ENCODE peak calls at places on chromosome 21, in four cellular contexts. V is IMR-90, S is mesendoderm, C is H1. J is an unnamed sample.

GRCh38 chr21:35840197-35840799 is 220.0 kb downstream of the SETD4 start:
- DNase-seq in V (peak), S (peak), C (no peak), J (no peak)

GRCh38 chr21:36773111-36773510 is 74.2 kb downstream of the SIM2 start:
- DNase-seq in V (peak), S (no peak), C (no peak), J (no peak)

GRCh38 chr21:36663033-36663855 is 35.7 kb upstream of the SIM2 start:
- DNase-seq in V (peak), S (no peak), C (no peak), J (no peak)

GRCh38 chr21:31132574-31133242 is 94.4 kb upstream of the KRTAP19-8 start:
- DNase-seq in V (peak), S (no peak), C (no peak), J (no peak)

GRCh38 chr21:24994717-24995116 is 612.6 kb downstream of the MRPL39 start:
- DNase-seq in V (no peak), S (no peak), C (no peak), J (no peak)

GRCh38 chr21:37269481-37269880 is 2.3 kb upstream of the VPS26C start:
- DNase-seq in V (no peak), S (no peak), C (no peak), J (no peak)

GRCh38 chr21:24514081-24514733 is 1093.1 kb downstream of the MRPL39 start:
- DNase-seq in V (peak), S (no peak), C (no peak), J (no peak)

GRCh38 chr21:25092441-25093011 is 514.8 kb downstream of the MRPL39 start:
- DNase-seq in V (no peak), S (no peak), C (no peak), J (no peak)

GRCh38 chr21:28943631-28944030 is 49.0 kb downstream of the LTN1 start:
- DNase-seq in V (peak), S (no peak), C (no peak), J (no peak)

GRCh38 chr21:34651642-34652041 is 17.2 kb upstream of the CLIC6 start:
- DNase-seq in V (no peak), S (no peak), C (no peak), J (no peak)

GRCh38 chr21:35226960-35227741 is 178.0 kb upstream of the RUNX1 start:
- DNase-seq in V (no peak), S (no peak), C (no peak), J (no peak)

GRCh38 chr21:33339135-33339534 is 14.4 kb downstream of the IFNAR1 start:
- DNase-seq in V (no peak), S (no peak), C (no peak), J (no peak)

GRCh38 chr21:33419538-33420123 is 16.4 kb downstream of the IFNGR2 start:
- DNase-seq in V (peak), S (no peak), C (no peak), J (no peak)

GRCh38 chr21:42703936-42704335 is 50.5 kb downstream of the PDE9A start:
- DNase-seq in V (no peak), S (no peak), C (no peak), J (no peak)
- H3K23ac ChIP-seq in V (no peak), S (no peak), C (no peak), J (no peak)

GRCh38 chr21:46191257-46191685 is 7.0 kb upstream of the SPATC1L start:
- DNase-seq in V (peak), S (no peak), C (no peak), J (peak)
- H4K5ac ChIP-seq in V (no peak), S (no peak), C (no peak), J (no peak)

GRCh38 chr21:41445465-41445862 is 19.4 kb downstream of the MX1 start:
- DNase-seq in V (no peak), S (no peak), C (no peak), J (no peak)
- H3K23ac ChIP-seq in V (no peak), S (no peak), C (no peak), J (no peak)

DNA sequence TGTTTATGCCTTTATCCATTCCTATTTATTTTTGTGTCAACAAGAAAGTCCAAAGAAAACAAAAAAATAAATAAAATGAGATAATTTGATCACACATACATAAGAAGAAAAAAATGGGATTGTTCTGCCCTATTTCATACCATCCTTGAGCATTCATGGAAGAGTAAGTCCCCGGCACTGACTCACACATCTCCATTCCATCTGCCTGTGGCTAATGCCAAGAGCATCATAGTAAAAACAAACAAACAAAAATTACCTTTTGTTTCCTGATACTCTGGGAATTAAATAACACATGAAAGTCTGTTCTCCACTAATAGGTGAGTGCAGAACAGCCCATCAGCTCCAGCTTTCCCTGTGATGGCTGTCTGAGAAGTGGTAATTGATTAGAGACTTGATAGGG is 48.1 kb upstream of the BACE2 start:
- DNase-seq in V (no peak), S (no peak), C (no peak), J (no peak)
- H4K5ac ChIP-seq in V (no peak), S (no peak), C (no peak), J (no peak)